ENCODE peak calls at places on chromosomes 7 and 10, in four cellular contexts. O, D, V and I are unnamed samples.

GRCh38 chr7:133253522-133253882 is 624 bp downstream of the EXOC4 start:
- DNase-seq in V (peak; percentile 7), D (peak; percentile 6), O (peak; percentile 38), I (peak; percentile 20)

GRCh38 chr10:21173964-21174669 is 277.0 kb upstream of the NEBL start:
- DNase-seq in O (no peak), V (peak; percentile 21), D (peak; percentile 82), I (peak; percentile 83)

GRCh38 chr7:123070702-123071286 is 75.3 kb upstream of the TAS2R16 start:
- DNase-seq in D (peak; percentile 39), V (peak; percentile 48), O (peak; percentile 38), I (no peak)

GRCh38 chr7:16741676-16742075 is 11.9 kb upstream of the TSPAN13 start:
- DNase-seq in D (no peak), O (no peak), V (no peak), I (peak; percentile 62)

GRCh38 chr7:95577137-95577536 is 19.2 kb downstream of the PDK4 start:
- DNase-seq in D (no peak), O (no peak), V (peak; percentile 24), I (peak; percentile 25)

GRCh38 chr10:72049969-72050781 is 38.2 kb downstream of the SPOCK2 start:
- DNase-seq in D (no peak), O (peak; percentile 70), V (no peak), I (no peak)

GRCh38 chr10:114370199-114370598 is 34.1 kb downstream of the AFAP1L2 start:
- DNase-seq in D (no peak), V (no peak), O (no peak), I (no peak)

GRCh38 chr7:37377231-37377630 is 71.4 kb downstream of the ELMO1 start:
- DNase-seq in O (no peak), V (no peak), D (no peak), I (no peak)

GRCh38 chr10:103668351-103669242 is 175.1 kb downstream of the NEURL1 start:
- DNase-seq in D (no peak), V (no peak), O (no peak), I (no peak)

GRCh38 chr10:96271017-96271815 is at the start of gene BLNK:
- DNase-seq in O (no peak), D (no peak), V (no peak), I (peak; percentile 86)

GRCh38 chr7:55063633-55064032 is 44.8 kb downstream of the EGFR start:
- DNase-seq in D (no peak), V (peak; percentile 71), O (no peak), I (peak; percentile 63)

GRCh38 chr7:75776295-75776971 is 4.4 kb upstream of the CCL26 start:
- DNase-seq in D (peak; percentile 59), O (no peak), V (peak; percentile 88), I (peak; percentile 54)

GRCh38 chr10:69576334-69577011 is 3.3 kb upstream of the NEUROG3 start:
- DNase-seq in O (no peak), D (peak; percentile 49), V (no peak), I (peak; percentile 45)

GRCh38 chr7:4227105-4228010 is 454.7 kb upstream of the FOXK1 start:
- DNase-seq in D (no peak), O (peak; percentile 20), V (no peak), I (no peak)

GRCh38 chr7:2956076-2956475 is 87.6 kb downstream of the CARD11 start:
- DNase-seq in D (no peak), V (no peak), O (no peak), I (no peak)

GRCh38 chr10:17790631-17791030 is 18.5 kb upstream of the MRC1 start:
- DNase-seq in V (no peak), D (no peak), O (no peak), I (no peak)

GRCh38 chr7:98626393-98627061 is 9.4 kb downstream of the NPTX2 start:
- DNase-seq in O (no peak), D (no peak), V (no peak), I (no peak)